ENCODE peak calls at places on chromosomes 3 and 15, in five cellular contexts. L is foreskin fibroblast, Q is germinal center, J is DMS153, N is choroid plexus epithelial cell. S is an unnamed sample.

GRCh38 chr3:108305484-108306172 is 9.3 kb downstream of the HHLA2 start:
- DNase-seq in J (no peak), N (no peak), L (no peak), Q (no peak), S (no peak)

GRCh38 chr15:63372018-63372705 is 9.5 kb downstream of the CA12 start:
- DNase-seq in L (peak), Q (no peak), J (no peak), N (peak), S (peak)

GRCh38 chr3:160486459-160486869 is 36.9 kb upstream of the TRIM59 start:
- DNase-seq in N (peak), Q (peak), L (peak), J (no peak), S (peak)

GRCh38 chr3:186165331-186165730 is 56.4 kb upstream of the ETV5 start:
- DNase-seq in N (no peak), J (no peak), L (no peak), Q (no peak), S (no peak)

GRCh38 chr3:168249048-168249538 is 153.4 kb upstream of the GOLIM4 start:
- DNase-seq in L (peak), N (peak), Q (no peak), J (no peak), S (peak)

GRCh38 chr15:57503051-57503702 is 88.5 kb upstream of the MYZAP start:
- DNase-seq in L (no peak), J (no peak), Q (peak), N (no peak), S (no peak)

GRCh38 chr3:134423153-134423552 is 48.9 kb upstream of the AMOTL2 start:
- DNase-seq in J (peak), L (peak), Q (no peak), N (peak), S (peak)

GRCh38 chr3:57048052-57048671 is 12.3 kb upstream of the SPATA12 start:
- DNase-seq in Q (no peak), N (no peak), L (peak), J (peak), S (peak)

GRCh38 chr15:72991026-72991425 is 61.2 kb upstream of the NEO1 start:
- DNase-seq in Q (no peak), N (peak), J (no peak), L (no peak), S (no peak)

GRCh38 chr3:38121832-38122461 is 15.0 kb downstream of the ACAA1 start:
- DNase-seq in J (no peak), L (no peak), Q (no peak), N (no peak), S (no peak)

GRCh38 chr3:197495999-197496745 is 59.6 kb downstream of the BDH1 start:
- DNase-seq in L (no peak), J (no peak), N (no peak), Q (no peak), S (no peak)

GRCh38 chr3:20772869-20773268 is 586.9 kb upstream of the SGO1 start:
- DNase-seq in J (peak), Q (no peak), N (no peak), L (no peak), S (no peak)

GRCh38 chr3:99863002-99863401 is 45.3 kb downstream of the CMSS1 start:
- DNase-seq in L (no peak), J (no peak), Q (no peak), N (no peak), S (no peak)

GRCh38 chr15:62447742-62448141 is 282.7 kb upstream of the C2CD4B start:
- DNase-seq in N (no peak), L (no peak), Q (no peak), J (no peak), S (no peak)

GRCh38 chr15:47959617-47960398 is 161.0 kb upstream of the SLC24A5 start:
- DNase-seq in J (no peak), N (no peak), Q (no peak), L (no peak), S (no peak)

GRCh38 chr3:152270145-152270870 is 1.6 kb downstream of the MBNL1 start:
- DNase-seq in Q (no peak), N (peak), L (no peak), J (no peak), S (no peak)

GRCh38 chr3:133578548-133579191 is 5.2 kb downstream of the CDV3 start:
- DNase-seq in Q (no peak), N (peak), J (no peak), L (no peak), S (peak)

GRCh38 chr3:138449490-138449889 is 15.1 kb downstream of the ESYT3 start:
- DNase-seq in Q (no peak), J (no peak), L (no peak), N (no peak), S (no peak)

GRCh38 chr15:51658664-51659063 is 22.6 kb upstream of the SCG3 start:
- DNase-seq in J (no peak), Q (no peak), L (no peak), N (no peak), S (no peak)

GRCh38 chr3:28151608-28152228 is 89.7 kb upstream of the CMC1 start:
- DNase-seq in J (no peak), N (peak), Q (no peak), L (no peak), S (no peak)

GRCh38 chr3:154730221-154730620 is 300.2 kb upstream of the GPR149 start:
- DNase-seq in N (peak), J (no peak), Q (no peak), L (no peak), S (peak)

GRCh38 chr15:95737051-95737450 is 593.4 kb upstream of the NR2F2 start:
- DNase-seq in L (no peak), J (no peak), N (no peak), Q (no peak), S (no peak)

GRCh38 chr15:38860682-38861081 is 296.1 kb upstream of the RASGRP1 start:
- DNase-seq in N (peak), J (no peak), Q (no peak), L (no peak), S (no peak)

GRCh38 chr15:38699633-38700230 is 135.1 kb upstream of the RASGRP1 start:
- DNase-seq in Q (peak), L (peak), J (peak), N (peak), S (peak)

GRCh38 chr3:112627419-112627818 is 13.5 kb downstream of the CCDC80 start:
- DNase-seq in N (no peak), Q (no peak), J (no peak), L (no peak), S (no peak)

GRCh38 chr15:40161693-40162401 is 978 bp downstream of the BUB1B start:
- DNase-seq in L (no peak), J (no peak), N (no peak), Q (peak), S (no peak)

GRCh38 chr3:152350139-152350538 is 81.4 kb downstream of the MBNL1 start:
- DNase-seq in J (no peak), L (no peak), N (peak), Q (no peak), S (no peak)

GRCh38 chr15:64354683-64355558 is 1.1 kb downstream of the CSNK1G1 start:
- DNase-seq in L (no peak), Q (no peak), N (no peak), J (no peak), S (no peak)

GRCh38 chr3:17006143-17006839 is 121.5 kb downstream of the PLCL2 start:
- DNase-seq in L (no peak), Q (no peak), N (no peak), J (no peak), S (peak)

GRCh38 chr3:160876568-160877100 is 120.6 kb downstream of the PPM1L start:
- DNase-seq in Q (no peak), J (no peak), N (no peak), L (no peak), S (no peak)

S was measured in fibroblast of gingiva.